ENCODE peak calls at places on chromosome 2, in eight cellular contexts. G is breast epithelium; T is stomach; B is uterus; H is substantia nigra; I is neural progenitor cell; X is heart left ventricle; J is naive thymus-derived CD4-positive, alpha-beta T cell. A is an unnamed sample.

GRCh38 chr2:64018715-64019082 is 529 bp downstream of the VPS54 start:
- DNase-seq in G (peak), T (no peak), B (peak), H (peak), I (peak), X (peak), J (no peak), A (no peak)

GRCh38 chr2:17615728-17616351 is 75.3 kb downstream of the VSNL1 start:
- DNase-seq in G (peak), T (no peak), B (no peak), H (no peak), I (no peak), X (no peak), J (no peak), A (no peak)

GRCh38 chr2:105840933-105841332 is 96.2 kb downstream of the NCK2 start:
- DNase-seq in G (no peak), T (no peak), B (no peak), H (no peak), I (no peak), X (no peak), J (no peak), A (no peak)

GRCh38 chr2:112340868-112341267 is 65.5 kb downstream of the ZC3H6 start:
- DNase-seq in G (no peak), T (no peak), B (no peak), H (no peak), I (no peak), X (no peak), J (no peak), A (no peak)

GRCh38 chr2:65539633-65540032 is 107.2 kb upstream of the SPRED2 start:
- DNase-seq in G (no peak), T (no peak), B (no peak), H (no peak), I (no peak), X (no peak), J (no peak), A (no peak)

GRCh38 chr2:121903037-121903689 is 147.7 kb downstream of the TSN start:
- DNase-seq in G (no peak), T (no peak), B (no peak), H (no peak), I (no peak), X (no peak), J (no peak), A (no peak)

GRCh38 chr2:40955635-40956034 is 503.7 kb upstream of the SLC8A1 start:
- DNase-seq in G (no peak), T (no peak), B (no peak), H (no peak), I (no peak), X (no peak), J (no peak), A (no peak)

GRCh38 chr2:37612382-37612781 is 59.1 kb downstream of the CDC42EP3 start:
- DNase-seq in G (no peak), T (no peak), B (no peak), H (no peak), I (peak), X (no peak), J (no peak), A (no peak)

GRCh38 chr2:61421611-61422010 is 49.3 kb downstream of the USP34 start:
- DNase-seq in G (no peak), T (no peak), B (no peak), H (no peak), I (no peak), X (no peak), J (peak), A (no peak)

GRCh38 chr2:182597570-182597969 is 118.5 kb upstream of the DNAJC10 start:
- DNase-seq in G (no peak), T (no peak), B (no peak), H (no peak), I (no peak), X (no peak), J (no peak), A (no peak)

GRCh38 chr2:233822781-233823730 is 31.3 kb downstream of the HJURP start:
- DNase-seq in G (no peak), T (peak), B (no peak), H (no peak), I (no peak), X (no peak), J (no peak), A (no peak)

GRCh38 chr2:31987454-31987853 is 23.4 kb downstream of the MEMO1 start:
- DNase-seq in G (no peak), T (no peak), B (no peak), H (no peak), I (no peak), X (no peak), J (no peak), A (no peak)

GRCh38 chr2:15939854-15940660 is at the start of gene MYCN:
- DNase-seq in G (peak), T (peak), B (peak), H (peak), I (peak), X (peak), J (peak), A (peak)

GRCh38 chr2:40127890-40128548 is 323.9 kb downstream of the SLC8A1 start:
- DNase-seq in G (no peak), T (no peak), B (no peak), H (no peak), I (no peak), X (no peak), J (no peak), A (no peak)

GRCh38 chr2:170817247-170817998 is 736 bp downstream of the GAD1 start:
- DNase-seq in G (no peak), T (no peak), B (no peak), H (no peak), I (peak), X (no peak), J (no peak), A (no peak)

GRCh38 chr2:158325031-158325781 is 131.3 kb downstream of the CCDC148 start:
- DNase-seq in G (no peak), T (no peak), B (no peak), H (no peak), I (no peak), X (no peak), J (no peak), A (no peak)

GRCh38 chr2:65686928-65687521 is 254.6 kb upstream of the SPRED2 start:
- DNase-seq in G (no peak), T (no peak), B (no peak), H (no peak), I (no peak), X (no peak), J (no peak), A (no peak)

GRCh38 chr2:144515694-144516416 is 4.1 kb downstream of the ZEB2 start:
- DNase-seq in G (no peak), T (no peak), B (peak), H (no peak), I (peak), X (peak), J (no peak), A (no peak)

GRCh38 chr2:187942876-187943275 is 348.8 kb upstream of the GULP1 start:
- DNase-seq in G (no peak), T (no peak), B (no peak), H (no peak), I (no peak), X (no peak), J (no peak), A (no peak)

GRCh38 chr2:174614261-174614660 is 16.7 kb upstream of the WIPF1 start:
- DNase-seq in G (no peak), T (no peak), B (no peak), H (no peak), I (no peak), X (no peak), J (no peak), A (no peak)

GRCh38 chr2:25371253-25372241 is 29.8 kb upstream of the DNMT3A start:
- DNase-seq in G (peak), T (peak), B (no peak), H (no peak), I (no peak), X (peak), J (no peak), A (no peak)

GRCh38 chr2:150872919-150873772 is 385.7 kb upstream of the RND3 start:
- DNase-seq in G (no peak), T (no peak), B (no peak), H (no peak), I (peak), X (no peak), J (no peak), A (peak)

GRCh38 chr2:99495461-99495860 is 5.6 kb upstream of the REV1 start:
- DNase-seq in G (no peak), T (no peak), B (no peak), H (no peak), I (no peak), X (no peak), J (no peak), A (no peak)

GRCh38 chr2:37472959-37473358 is 128.5 kb downstream of the QPCT start:
- DNase-seq in G (peak), T (no peak), B (no peak), H (no peak), I (no peak), X (no peak), J (no peak), A (no peak)

GRCh38 chr2:120231974-120232635 is 8.9 kb upstream of the TMEM185B start:
- DNase-seq in G (peak), T (peak), B (peak), H (no peak), I (no peak), X (no peak), J (peak), A (no peak)

GRCh38 chr2:26915316-26915715 is 55.1 kb upstream of the MAPRE3 start:
- DNase-seq in G (no peak), T (no peak), B (no peak), H (no peak), I (no peak), X (no peak), J (no peak), A (no peak)

GRCh38 chr2:72931280-72931910 is 14.1 kb downstream of the EMX1 start:
- DNase-seq in G (no peak), T (no peak), B (no peak), H (no peak), I (no peak), X (no peak), J (no peak), A (no peak)

GRCh38 chr2:75476778-75477177 is 84.0 kb downstream of the EVA1A start:
- DNase-seq in G (no peak), T (no peak), B (no peak), H (no peak), I (peak), X (no peak), J (no peak), A (no peak)

GRCh38 chr2:74525717-74526648 is at the start of gene DQX1:
- DNase-seq in G (no peak), T (no peak), B (no peak), H (no peak), I (peak), X (no peak), J (peak), A (no peak)

GRCh38 chr2:69945447-69945846 is 16.0 kb downstream of the ASPRV1 start:
- DNase-seq in G (no peak), T (peak), B (no peak), H (no peak), I (no peak), X (no peak), J (no peak), A (no peak)

DNA sequence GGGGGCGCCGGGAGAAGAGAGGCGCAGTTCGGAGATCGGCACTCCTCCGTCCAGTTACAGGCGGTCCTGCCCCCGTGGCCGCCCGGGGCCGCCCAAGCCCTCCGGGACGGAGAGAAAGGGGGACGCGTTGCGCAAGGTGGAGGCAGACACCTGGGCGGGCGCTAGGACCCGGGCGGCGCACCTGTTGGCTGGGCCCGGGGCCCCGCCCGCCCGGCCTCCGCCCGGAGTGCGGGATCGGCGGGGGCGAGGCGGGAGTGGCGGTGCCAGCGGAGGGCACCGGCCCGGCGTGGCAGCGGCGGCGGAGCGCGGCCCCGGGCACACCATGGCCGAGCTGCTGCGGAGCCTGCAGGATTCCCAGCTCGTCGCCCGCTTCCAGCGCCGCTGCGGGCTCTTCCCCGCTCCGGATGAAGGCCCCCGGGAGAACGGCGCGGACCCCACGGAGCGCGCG is at the start of gene SGPP2:
- DNase-seq in G (no peak), T (peak), B (no peak), H (no peak), I (peak), X (no peak), J (no peak), A (no peak)
- H3K27ac ChIP-seq in G (peak), T (peak), B (no peak), H (no peak), I (no peak), X (peak), J (no peak), A (no peak)

GRCh38 chr2:36452279-36452678 is 96.7 kb downstream of the CRIM1 start:
- DNase-seq in G (no peak), T (no peak), B (no peak), H (no peak), I (no peak), X (no peak), J (no peak), A (no peak)
- H3K27ac ChIP-seq in G (peak), T (peak), B (no peak), H (no peak), I (no peak), X (no peak), J (no peak), A (no peak)

GRCh38 chr2:171957061-171957460 is 34.8 kb downstream of the HAT1 start:
- DNase-seq in G (no peak), T (no peak), B (no peak), H (no peak), I (peak), X (no peak), J (no peak), A (no peak)
- H3K27ac ChIP-seq in G (no peak), T (no peak), B (no peak), H (no peak), I (peak), X (no peak), J (no peak), A (no peak)

DNA sequence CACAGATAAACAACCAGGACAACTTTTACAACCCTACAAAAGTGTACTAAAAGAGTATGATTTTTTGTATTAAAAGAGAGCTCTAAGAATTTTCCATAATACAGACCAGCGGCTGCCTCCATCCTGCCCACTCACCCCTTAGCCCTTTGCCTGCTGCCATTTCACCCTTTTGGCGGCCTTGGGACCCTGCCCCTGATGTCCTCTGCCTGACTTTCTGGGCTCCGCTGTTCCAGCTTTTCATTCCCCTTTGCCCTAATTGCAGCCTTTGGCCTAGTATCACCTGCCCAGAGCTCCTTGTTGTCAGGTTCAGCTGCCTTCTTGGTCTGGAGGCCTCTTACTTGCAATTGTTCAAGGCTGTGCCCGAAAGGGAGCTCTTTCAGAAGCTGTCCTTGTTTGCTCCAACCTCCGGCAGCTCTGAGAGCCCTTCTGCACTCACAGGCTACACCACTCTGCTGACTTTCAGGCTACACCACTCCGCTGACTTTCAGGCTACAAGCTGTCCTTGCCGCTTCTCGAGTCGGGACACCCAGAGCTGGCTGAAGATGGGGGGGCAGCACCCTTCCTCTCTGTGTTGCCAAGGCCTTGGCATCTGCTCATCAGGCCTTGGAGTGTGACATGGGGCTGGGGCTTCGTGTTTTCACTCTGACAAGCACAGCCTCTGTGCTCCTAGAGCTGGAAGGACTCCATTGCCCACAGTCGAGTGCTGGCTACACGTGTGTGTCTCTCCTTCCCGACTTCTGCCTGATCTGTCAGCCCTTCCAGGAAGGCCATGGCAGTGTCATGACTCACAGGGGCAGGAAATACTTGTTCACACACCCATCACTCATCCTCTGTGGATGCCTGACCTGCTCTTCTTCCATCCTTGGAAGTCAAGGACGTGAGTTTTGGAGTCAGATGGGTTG is 43.1 kb upstream of the HDAC4 start:
- DNase-seq in G (peak), T (no peak), B (no peak), H (peak), I (no peak), X (no peak), J (no peak), A (no peak)
- H3K27ac ChIP-seq in G (peak), T (no peak), B (peak), H (peak), I (no peak), X (no peak), J (no peak), A (no peak)

GRCh38 chr2:9773905-9774239 is 69.4 kb upstream of the TAF1B start:
- DNase-seq in G (no peak), T (no peak), B (no peak), H (no peak), I (no peak), X (no peak), J (no peak), A (no peak)
- H3K27ac ChIP-seq in G (no peak), T (no peak), B (no peak), H (no peak), I (no peak), X (peak), J (no peak), A (no peak)

GRCh38 chr2:189582140-189582825 is 1.7 kb upstream of the SLC40A1 start:
- DNase-seq in G (no peak), T (no peak), B (no peak), H (no peak), I (no peak), X (no peak), J (no peak), A (no peak)

GRCh38 chr2:189579585-189579984 is 1.0 kb downstream of the SLC40A1 start:
- DNase-seq in G (no peak), T (no peak), B (no peak), H (no peak), I (no peak), X (no peak), J (no peak), A (no peak)

GRCh38 chr2:189580662-189581353 is at the start of gene SLC40A1:
- DNase-seq in G (peak), T (peak), B (peak), H (peak), I (peak), X (peak), J (peak), A (no peak)

GRCh38 chr2:189580267-189580661 is 322 bp downstream of the SLC40A1 start:
- DNase-seq in G (no peak), T (peak), B (peak), H (no peak), I (peak), X (peak), J (peak), A (no peak)

GRCh38 chr2:189581354-189582139 is 961 bp upstream of the SLC40A1 start:
- DNase-seq in G (no peak), T (peak), B (no peak), H (no peak), I (peak), X (peak), J (peak), A (no peak)
- H3K27ac ChIP-seq in G (peak), T (peak), B (peak), H (no peak), I (no peak), X (peak), J (peak), A (no peak)

DNA sequence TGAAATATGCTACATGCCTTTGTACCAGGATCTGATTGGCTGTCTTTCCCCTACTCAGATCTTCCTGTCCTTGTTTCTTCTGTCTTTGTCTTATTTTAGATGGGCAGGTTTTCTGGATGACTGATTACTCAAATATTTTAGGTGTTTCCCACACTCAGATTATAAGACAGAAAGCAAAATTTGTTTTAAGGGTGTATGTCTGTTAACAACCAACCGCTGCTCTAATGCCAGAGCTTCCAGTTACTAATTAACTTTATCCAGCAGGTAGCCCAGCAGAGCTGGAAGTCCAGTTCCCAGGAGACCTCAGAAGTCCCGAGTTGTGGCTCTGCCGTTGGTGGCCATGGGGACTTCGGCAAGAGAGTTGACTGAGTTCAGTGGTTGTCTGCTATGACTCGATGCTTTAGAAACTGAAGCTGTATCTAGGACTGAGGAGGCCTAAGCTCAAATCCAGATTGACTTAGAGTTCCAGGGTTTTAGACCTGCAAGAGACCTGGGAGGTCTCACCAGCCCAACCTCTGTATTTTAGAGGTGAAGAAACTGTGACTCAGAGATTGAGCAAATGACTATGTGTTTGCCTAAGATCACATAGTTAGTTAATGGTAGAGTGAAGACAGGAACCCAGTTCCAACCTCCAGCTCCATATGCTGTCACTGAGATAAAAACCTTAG is 7.5 kb downstream of the IL1R2 start:
- DNase-seq in G (no peak), T (peak), B (no peak), H (no peak), I (no peak), X (no peak), J (no peak), A (no peak)
- H3K27ac ChIP-seq in G (no peak), T (peak), B (no peak), H (no peak), I (no peak), X (no peak), J (no peak), A (no peak)

DNA sequence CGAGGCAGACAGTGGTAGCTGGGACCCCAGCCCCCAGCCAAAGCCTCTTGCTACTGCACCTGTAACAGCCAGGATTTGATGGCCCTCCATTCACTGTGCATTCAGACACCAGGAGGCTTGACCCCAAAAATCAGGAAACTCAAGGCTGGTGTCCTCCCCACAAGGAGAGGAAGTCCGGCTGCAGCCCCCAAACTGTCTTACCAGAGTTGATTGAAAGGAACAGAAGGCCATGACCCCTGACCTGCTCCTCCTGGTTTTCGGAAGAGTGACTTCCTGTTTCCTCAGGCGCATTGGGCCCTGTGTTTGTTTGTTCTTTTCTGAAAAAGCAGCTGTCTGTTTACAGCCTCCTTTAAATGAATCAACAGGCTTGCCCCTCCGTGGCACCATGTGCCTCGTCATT is 111.6 kb downstream of the RNF144A start:
- DNase-seq in G (no peak), T (no peak), B (no peak), H (no peak), I (no peak), X (no peak), J (no peak), A (no peak)
- H3K27ac ChIP-seq in G (no peak), T (no peak), B (peak), H (peak), I (no peak), X (peak), J (peak), A (no peak)